ENCODE peak calls at places on chromosomes 12 and 14, in ten cellular contexts. I, S, V, R, W, P, N, E, M and F are unnamed samples.

GRCh38 chr12:27685274-27685673 is 11.0 kb upstream of the REP15 start:
- DNase-seq in W (no peak), I (no peak), M (no peak), P (no peak), S (no peak), N (no peak), V (no peak), R (no peak), E (no peak), F (no peak)

GRCh38 chr12:88793091-88793490 is 212.8 kb upstream of the KITLG start:
- DNase-seq in P (no peak), R (no peak), W (no peak), S (no peak), E (no peak), I (no peak), M (no peak), V (no peak), N (no peak), F (no peak)

GRCh38 chr12:80211671-80212070 is 112.3 kb downstream of the OTOGL start:
- DNase-seq in S (no peak), M (no peak), V (no peak), E (no peak), N (no peak), I (no peak), P (no peak), W (no peak), R (no peak), F (no peak)

GRCh38 chr14:35565896-35566464 is 32.0 kb downstream of the INSM2 start:
- DNase-seq in E (no peak), I (no peak), V (no peak), N (no peak), W (no peak), P (no peak), R (no peak), M (no peak), S (no peak), F (no peak)

GRCh38 chr12:27123642-27124041 is 41.3 kb upstream of the C12orf71 start:
- DNase-seq in S (no peak), E (peak), M (no peak), R (peak), V (no peak), N (peak), P (no peak), W (no peak), I (no peak), F (no peak)

GRCh38 chr12:110794623-110795280 is 52.0 kb upstream of the CCDC63 start:
- DNase-seq in S (peak), E (no peak), W (peak), V (no peak), I (no peak), P (peak), N (no peak), R (no peak), M (peak), F (peak)

GRCh38 chr12:114636723-114637480 is 47.1 kb downstream of the TBX3 start:
- DNase-seq in V (no peak), N (peak), E (no peak), R (peak), W (no peak), S (no peak), M (no peak), I (no peak), P (no peak), F (no peak)

GRCh38 chr12:94725375-94726168 is 75.2 kb upstream of the TMCC3 start:
- DNase-seq in N (peak), E (peak), M (no peak), P (no peak), S (no peak), I (no peak), R (peak), V (no peak), W (no peak), F (no peak)

GRCh38 chr12:65868133-65868705 is 43.9 kb downstream of the HMGA2 start:
- DNase-seq in E (no peak), V (no peak), W (no peak), R (peak), N (no peak), I (no peak), S (no peak), P (no peak), M (no peak), F (no peak)

GRCh38 chr12:76782440-76782996 is 18.6 kb downstream of the ZDHHC17 start:
- DNase-seq in P (no peak), M (no peak), S (no peak), V (no peak), N (no peak), W (no peak), R (no peak), I (no peak), E (peak), F (no peak)

GRCh38 chr12:66240106-66240820 is 51.2 kb downstream of the IRAK3 start:
- DNase-seq in R (peak), S (no peak), V (no peak), P (no peak), E (no peak), N (no peak), I (no peak), W (no peak), M (no peak), F (no peak)

GRCh38 chr14:106318700-106319099 is 792.3 kb downstream of the TMEM121 start:
- DNase-seq in W (no peak), N (no peak), P (no peak), M (no peak), I (no peak), E (no peak), V (no peak), S (no peak), R (peak), F (no peak)

GRCh38 chr14:63179383-63179782 is 24.9 kb upstream of the RHOJ start:
- DNase-seq in V (no peak), W (no peak), S (no peak), R (no peak), I (no peak), P (no peak), E (no peak), M (no peak), N (no peak), F (no peak)

GRCh38 chr12:52200086-52200782 is 8.4 kb upstream of the KRT80 start:
- DNase-seq in M (no peak), V (peak), I (no peak), W (no peak), R (peak), N (no peak), E (no peak), P (peak), S (no peak), F (no peak)
- H3K4me3 ChIP-seq in M (no peak), V (no peak), I (no peak), W (no peak), R (no peak), N (no peak), E (no peak), P (no peak), S (no peak), F (no peak)

DNA sequence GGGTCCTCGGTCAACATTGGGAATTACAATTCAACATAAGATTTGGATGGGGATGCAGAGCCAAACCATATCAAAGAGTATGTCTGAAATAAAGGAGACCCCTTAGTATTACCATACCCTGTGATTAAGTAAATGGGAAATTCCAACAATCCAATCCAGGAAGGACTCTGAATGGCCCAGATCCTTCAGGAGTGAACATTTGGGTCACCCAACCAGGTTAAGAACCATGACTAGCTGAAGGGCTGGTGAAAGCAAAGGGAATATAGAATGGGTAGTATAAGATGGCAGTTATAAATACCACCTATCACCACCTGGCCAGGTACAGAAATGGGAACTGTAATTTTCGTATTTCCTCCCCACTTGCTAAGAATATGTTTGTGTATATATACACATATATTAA is 114.4 kb upstream of the CCDC196 start:
- DNase-seq in W (no peak), E (no peak), R (no peak), I (no peak), S (no peak), P (no peak), N (no peak), V (no peak), M (no peak), F (no peak)
- TF ChIP-seq POLR2A in W (no peak), E (no peak), R (no peak), I (no peak), S (no peak), P (no peak), N (no peak), V (no peak), M (no peak), F (no peak)

GRCh38 chr12:101168000-101168399 is 42.0 kb downstream of the SLC5A8 start:
- DNase-seq in W (no peak), V (no peak), P (no peak), E (no peak), M (no peak), N (no peak), I (no peak), S (no peak), R (no peak), F (no peak)

GRCh38 chr12:101174576-101174975 is 35.5 kb downstream of the SLC5A8 start:
- DNase-seq in I (no peak), V (no peak), W (no peak), S (no peak), P (no peak), M (no peak), E (no peak), N (no peak), R (no peak), F (no peak)

GRCh38 chr12:101166866-101167265 is 43.2 kb downstream of the SLC5A8 start:
- DNase-seq in E (no peak), P (no peak), I (no peak), R (no peak), V (no peak), W (no peak), N (no peak), M (no peak), S (no peak), F (no peak)

GRCh38 chr12:101173197-101173749 is 36.8 kb downstream of the SLC5A8 start:
- DNase-seq in S (no peak), E (no peak), P (no peak), W (no peak), N (no peak), I (no peak), R (no peak), M (peak), V (no peak), F (no peak)

GRCh38 chr12:101172316-101172715 is 37.7 kb downstream of the SLC5A8 start:
- DNase-seq in P (no peak), V (no peak), W (no peak), S (no peak), N (peak), E (peak), R (peak), I (peak), M (peak), F (no peak)
- TF ChIP-seq CTCF in P (no peak), V (no peak), W (no peak), S (no peak), N (no peak), E (peak), R (peak), I (peak), M (peak), F (no peak)

GRCh38 chr12:14185441-14186192 is 179.9 kb upstream of the ATF7IP start:
- DNase-seq in R (peak), N (peak), E (peak), M (peak), I (peak), V (no peak), S (no peak), P (no peak), W (no peak), F (no peak)
- H3K4me3 ChIP-seq in R (no peak), N (no peak), E (no peak), M (no peak), I (no peak), V (no peak), S (no peak), P (no peak), W (no peak), F (no peak)

GRCh38 chr12:120194534-120195395 is at the start of gene GCN1:
- DNase-seq in P (peak), N (peak), E (peak), I (peak), W (peak), S (peak), M (peak), V (peak), R (peak), F (peak)
- TF ChIP-seq POLR2A in P (peak), N (peak), E (peak), I (peak), W (peak), S (peak), M (peak), V (peak), R (peak), F (peak)

GRCh38 chr14:68926236-68926635 is 52.9 kb downstream of the ACTN1 start:
- DNase-seq in P (no peak), R (peak), E (no peak), I (no peak), W (no peak), M (no peak), V (no peak), S (no peak), N (peak), F (no peak)
- TF ChIP-seq CTCF in P (no peak), R (peak), E (peak), I (peak), W (no peak), M (no peak), V (peak), S (no peak), N (peak), F (no peak)

GRCh38 chr12:9649532-9649940 is 20.0 kb upstream of the CLEC2D start:
- DNase-seq in E (no peak), N (no peak), P (no peak), S (no peak), R (peak), I (no peak), M (no peak), V (no peak), W (peak), F (no peak)
- H3K4me3 ChIP-seq in E (peak), N (no peak), P (peak), S (peak), R (peak), I (no peak), M (no peak), V (peak), W (peak), F (peak)